ENCODE peak calls at places on chromosomes 16 and 17, in five cellular contexts. One of them, this sample, is unnamed.

GRCh38 chr17:29090746-29091395 is 47.9 kb downstream of the PIPOX start:
- DNase-seq in GM06990: no peak
- DNase-seq in HepG2: no peak
- DNase-seq in Panc1: no peak
- DNase-seq in testis: no peak
- DNase-seq in this sample: no peak

GRCh38 chr17:65466547-65466946 is 94.9 kb downstream of the AXIN2 start:
- DNase-seq in GM06990: no peak
- DNase-seq in HepG2: no peak
- DNase-seq in Panc1: no peak
- DNase-seq in testis: no peak
- DNase-seq in this sample: no peak

GRCh38 chr16:50311891-50312501 is 45.6 kb downstream of the ADCY7 start:
- DNase-seq in GM06990: no peak
- DNase-seq in HepG2: no peak
- DNase-seq in Panc1: no peak
- DNase-seq in testis: peak
- DNase-seq in this sample: no peak

GRCh38 chr17:55168970-55169687 is 95.6 kb upstream of the HLF start:
- DNase-seq in GM06990: peak
- DNase-seq in HepG2: no peak
- DNase-seq in Panc1: no peak
- DNase-seq in testis: no peak
- DNase-seq in this sample: peak

GRCh38 chr16:85436207-85436606 is 176.9 kb upstream of the GSE1 start:
- DNase-seq in GM06990: no peak
- DNase-seq in HepG2: no peak
- DNase-seq in Panc1: no peak
- DNase-seq in testis: peak
- DNase-seq in this sample: no peak

GRCh38 chr17:47305302-47305923 is 18.3 kb upstream of the EFCAB13 start:
- DNase-seq in GM06990: no peak
- DNase-seq in HepG2: peak
- DNase-seq in Panc1: peak
- DNase-seq in testis: no peak
- DNase-seq in this sample: no peak

GRCh38 chr16:23902223-23903000 is 66.6 kb downstream of the PRKCB start:
- DNase-seq in GM06990: no peak
- DNase-seq in HepG2: no peak
- DNase-seq in Panc1: no peak
- DNase-seq in testis: no peak
- DNase-seq in this sample: no peak

GRCh38 chr16:77169650-77170236 is 21.2 kb upstream of the MON1B start:
- DNase-seq in GM06990: no peak
- DNase-seq in HepG2: peak
- DNase-seq in Panc1: no peak
- DNase-seq in testis: peak
- DNase-seq in this sample: peak

GRCh38 chr16:1181715-1182671 is 29.1 kb downstream of the CACNA1H start:
- DNase-seq in GM06990: no peak
- DNase-seq in HepG2: peak
- DNase-seq in Panc1: no peak
- DNase-seq in testis: peak
- DNase-seq in this sample: no peak

GRCh38 chr17:78665952-78666920 is 89.0 kb upstream of the DNAH17 start:
- DNase-seq in GM06990: no peak
- DNase-seq in HepG2: peak
- DNase-seq in Panc1: no peak
- DNase-seq in testis: no peak
- DNase-seq in this sample: peak

GRCh38 chr17:57461082-57461481 is 204.8 kb downstream of the MSI2 start:
- DNase-seq in GM06990: peak
- DNase-seq in HepG2: no peak
- DNase-seq in Panc1: no peak
- DNase-seq in testis: no peak
- DNase-seq in this sample: no peak

GRCh38 chr17:6853764-6854442 is 22.4 kb upstream of the TEKT1 start:
- DNase-seq in GM06990: no peak
- DNase-seq in HepG2: peak
- DNase-seq in Panc1: no peak
- DNase-seq in testis: peak
- DNase-seq in this sample: peak

GRCh38 chr17:78324391-78325075 is 35.3 kb downstream of the SOCS3 start:
- DNase-seq in GM06990: no peak
- DNase-seq in HepG2: no peak
- DNase-seq in Panc1: no peak
- DNase-seq in testis: peak
- DNase-seq in this sample: peak

GRCh38 chr16:72468582-72468981 is 296.6 kb upstream of the PMFBP1 start:
- DNase-seq in GM06990: no peak
- DNase-seq in HepG2: peak
- DNase-seq in Panc1: no peak
- DNase-seq in testis: no peak
- DNase-seq in this sample: no peak

GRCh38 chr16:2467301-2468141 is 3.6 kb upstream of the NTN3 start:
- DNase-seq in GM06990: peak
- DNase-seq in HepG2: no peak
- DNase-seq in Panc1: no peak
- DNase-seq in testis: peak
- DNase-seq in this sample: peak

GRCh38 chr17:30530346-30531025 is 53.3 kb downstream of the GOSR1 start:
- DNase-seq in GM06990: no peak
- DNase-seq in HepG2: no peak
- DNase-seq in Panc1: no peak
- DNase-seq in testis: no peak
- DNase-seq in this sample: no peak

GRCh38 chr17:20008242-20009051 is 712 bp upstream of the SPECC1 start:
- DNase-seq in GM06990: no peak
- DNase-seq in HepG2: no peak
- DNase-seq in Panc1: no peak
- DNase-seq in testis: peak
- DNase-seq in this sample: peak

GRCh38 chr17:30170415-30170987 is 53.9 kb downstream of the NSRP1 start:
- DNase-seq in GM06990: no peak
- DNase-seq in HepG2: no peak
- DNase-seq in Panc1: no peak
- DNase-seq in testis: no peak
- DNase-seq in this sample: no peak

GRCh38 chr16:81642107-81642436 is 137.0 kb upstream of the PLCG2 start:
- DNase-seq in GM06990: no peak
- DNase-seq in HepG2: no peak
- DNase-seq in Panc1: no peak
- DNase-seq in testis: no peak
- DNase-seq in this sample: no peak

GRCh38 chr17:75783803-75784472 is 668 bp upstream of the UNK start:
- DNase-seq in GM06990: no peak
- DNase-seq in HepG2: no peak
- DNase-seq in Panc1: no peak
- DNase-seq in testis: peak
- DNase-seq in this sample: no peak

GRCh38 chr16:1687427-1688316 is 9.6 kb downstream of the JPT2 start:
- DNase-seq in GM06990: no peak
- DNase-seq in HepG2: peak
- DNase-seq in Panc1: no peak
- DNase-seq in testis: no peak
- DNase-seq in this sample: no peak

GRCh38 chr16:14043278-14043677 is 27.8 kb upstream of the MRTFB start:
- DNase-seq in GM06990: no peak
- DNase-seq in HepG2: no peak
- DNase-seq in Panc1: no peak
- DNase-seq in testis: no peak
- DNase-seq in this sample: no peak

GRCh38 chr16:3029499-3030127 is 5.8 kb downstream of the THOC6 start:
- DNase-seq in GM06990: peak
- DNase-seq in HepG2: no peak
- DNase-seq in Panc1: no peak
- DNase-seq in testis: no peak
- DNase-seq in this sample: peak

DNA sequence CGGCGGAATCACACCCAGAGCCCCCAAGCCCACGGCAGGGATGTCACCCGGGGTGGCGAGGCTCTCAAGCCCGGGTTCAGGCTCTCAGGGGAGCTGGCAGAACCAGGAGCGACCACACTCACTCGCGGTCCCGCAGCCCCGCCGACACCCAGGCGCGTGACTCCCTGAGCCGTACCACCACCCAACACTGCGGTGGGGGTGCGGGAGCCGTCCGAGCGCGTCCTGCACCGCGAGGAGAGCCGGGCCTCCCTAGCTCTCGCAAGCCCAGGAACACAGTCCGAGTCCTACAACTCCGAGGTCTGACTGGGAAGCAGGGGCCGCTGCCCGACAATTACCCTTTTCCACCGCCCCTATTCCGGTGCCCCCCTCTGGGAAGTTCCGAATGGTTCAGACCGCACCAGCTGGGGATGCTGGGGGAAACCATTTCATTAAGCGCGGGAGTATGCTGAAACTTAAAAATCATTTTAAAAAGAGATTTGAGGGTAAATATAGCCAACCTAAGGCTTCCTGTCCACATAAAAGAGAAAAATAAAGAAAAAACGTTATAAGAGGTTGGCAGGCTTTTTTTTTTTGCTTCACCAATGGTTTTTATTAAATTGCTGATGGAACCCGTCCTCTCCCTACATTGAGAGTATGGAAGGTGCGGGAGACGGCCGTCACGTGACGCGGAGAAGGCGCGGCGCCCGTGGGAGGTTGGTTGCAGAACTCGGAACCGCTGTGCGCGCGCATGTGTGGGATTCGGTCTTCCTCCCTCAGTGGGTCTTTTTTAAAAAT is at the start of gene FLCN:
- DNase-seq in GM06990: peak
- DNase-seq in HepG2: peak
- DNase-seq in Panc1: peak
- DNase-seq in testis: peak
- DNase-seq in this sample: peak
- TF ChIP-seq CTCF in GM06990: no peak
- TF ChIP-seq CTCF in HepG2: no peak
- TF ChIP-seq CTCF in Panc1: no peak
- TF ChIP-seq CTCF in testis: peak
- TF ChIP-seq CTCF in this sample: no peak

GRCh38 chr17:32854834-32855389 is 22.0 kb downstream of the MYO1D start:
- DNase-seq in GM06990: no peak
- DNase-seq in HepG2: no peak
- DNase-seq in Panc1: no peak
- DNase-seq in testis: no peak
- DNase-seq in this sample: no peak
- TF ChIP-seq CTCF in GM06990: no peak
- TF ChIP-seq CTCF in HepG2: no peak
- TF ChIP-seq CTCF in Panc1: no peak
- TF ChIP-seq CTCF in testis: no peak
- TF ChIP-seq CTCF in this sample: no peak

GRCh38 chr17:13490906-13491502 is 110.7 kb downstream of the HS3ST3A1 start:
- DNase-seq in GM06990: no peak
- DNase-seq in HepG2: no peak
- DNase-seq in Panc1: no peak
- DNase-seq in testis: no peak
- DNase-seq in this sample: no peak

GRCh38 chr17:13491916-13492315 is 109.8 kb downstream of the HS3ST3A1 start:
- DNase-seq in GM06990: no peak
- DNase-seq in HepG2: no peak
- DNase-seq in Panc1: no peak
- DNase-seq in testis: no peak
- DNase-seq in this sample: no peak

GRCh38 chr17:13495423-13495822 is 106.3 kb downstream of the HS3ST3A1 start:
- DNase-seq in GM06990: no peak
- DNase-seq in HepG2: no peak
- DNase-seq in Panc1: no peak
- DNase-seq in testis: no peak
- DNase-seq in this sample: no peak

GRCh38 chr17:13492351-13493122 is 109.2 kb downstream of the HS3ST3A1 start:
- DNase-seq in GM06990: no peak
- DNase-seq in HepG2: no peak
- DNase-seq in Panc1: no peak
- DNase-seq in testis: no peak
- DNase-seq in this sample: no peak

GRCh38 chr17:13490427-13490826 is 111.3 kb downstream of the HS3ST3A1 start:
- DNase-seq in GM06990: no peak
- DNase-seq in HepG2: no peak
- DNase-seq in Panc1: no peak
- DNase-seq in testis: no peak
- DNase-seq in this sample: no peak
- TF ChIP-seq CTCF in GM06990: no peak
- TF ChIP-seq CTCF in HepG2: no peak
- TF ChIP-seq CTCF in Panc1: no peak
- TF ChIP-seq CTCF in testis: no peak
- TF ChIP-seq CTCF in this sample: no peak

GRCh38 chr17:69528035-69528434 is 113.5 kb downstream of the MAP2K6 start:
- DNase-seq in GM06990: no peak
- DNase-seq in HepG2: no peak
- DNase-seq in Panc1: no peak
- DNase-seq in testis: no peak
- DNase-seq in this sample: no peak

GRCh38 chr17:69523252-69523861 is 108.9 kb downstream of the MAP2K6 start:
- DNase-seq in GM06990: no peak
- DNase-seq in HepG2: peak
- DNase-seq in Panc1: peak
- DNase-seq in testis: peak
- DNase-seq in this sample: peak

GRCh38 chr17:69518951-69519350 is 104.5 kb downstream of the MAP2K6 start:
- DNase-seq in GM06990: no peak
- DNase-seq in HepG2: no peak
- DNase-seq in Panc1: no peak
- DNase-seq in testis: no peak
- DNase-seq in this sample: no peak

GRCh38 chr17:69525920-69526841 is 111.7 kb downstream of the MAP2K6 start:
- DNase-seq in GM06990: no peak
- DNase-seq in HepG2: peak
- DNase-seq in Panc1: peak
- DNase-seq in testis: peak
- DNase-seq in this sample: peak

GRCh38 chr17:69524854-69525253 is 110.4 kb downstream of the MAP2K6 start:
- DNase-seq in GM06990: no peak
- DNase-seq in HepG2: no peak
- DNase-seq in Panc1: no peak
- DNase-seq in testis: no peak
- DNase-seq in this sample: no peak
- TF ChIP-seq CTCF in GM06990: peak
- TF ChIP-seq CTCF in HepG2: no peak
- TF ChIP-seq CTCF in Panc1: peak
- TF ChIP-seq CTCF in testis: no peak
- TF ChIP-seq CTCF in this sample: no peak

GRCh38 chr17:37406635-37407455 is at the start of the genes ACACA and TADA2A:
- DNase-seq in GM06990: peak
- DNase-seq in HepG2: peak
- DNase-seq in Panc1: no peak
- DNase-seq in testis: peak
- DNase-seq in this sample: peak
- TF ChIP-seq CTCF in GM06990: no peak
- TF ChIP-seq CTCF in HepG2: no peak
- TF ChIP-seq CTCF in Panc1: no peak
- TF ChIP-seq CTCF in testis: no peak
- TF ChIP-seq CTCF in this sample: no peak